ENCODE peak calls at places on chromosomes 16 and 17, in nine cellular contexts. One of them, this sample, is unnamed.

GRCh38 chr17:17505610-17506171 is 9.5 kb upstream of the RASD1 start:
- DNase-seq in EH: no peak
- DNase-seq in activated T-helper 1 cell treated with Interleukin-2 at 50 U/mL for 16 hours: no peak
- DNase-seq in RWPE1: no peak
- DNase-seq in psoas muscle: peak
- DNase-seq in skeletal muscle cell: no peak
- DNase-seq in T-helper 1 cell: no peak
- DNase-seq in NCI-H187: no peak
- DNase-seq in activated T-cell treated with anti-CD3 and anti-CD28 coated beads for 48 hours: no peak
- DNase-seq in this sample: no peak

GRCh38 chr17:35542990-35543389 is 5.5 kb upstream of the SLFN12L start:
- DNase-seq in EH: no peak
- DNase-seq in activated T-helper 1 cell treated with Interleukin-2 at 50 U/mL for 16 hours: no peak
- DNase-seq in RWPE1: no peak
- DNase-seq in psoas muscle: no peak
- DNase-seq in skeletal muscle cell: no peak
- DNase-seq in T-helper 1 cell: no peak
- DNase-seq in NCI-H187: no peak
- DNase-seq in activated T-cell treated with anti-CD3 and anti-CD28 coated beads for 48 hours: no peak
- DNase-seq in this sample: no peak

GRCh38 chr16:85204242-85205010 is 92.2 kb upstream of the CIBAR2 start:
- DNase-seq in EH: peak
- DNase-seq in activated T-helper 1 cell treated with Interleukin-2 at 50 U/mL for 16 hours: no peak
- DNase-seq in RWPE1: peak
- DNase-seq in psoas muscle: no peak
- DNase-seq in skeletal muscle cell: peak
- DNase-seq in T-helper 1 cell: no peak
- DNase-seq in NCI-H187: no peak
- DNase-seq in activated T-cell treated with anti-CD3 and anti-CD28 coated beads for 48 hours: no peak
- DNase-seq in this sample: no peak

GRCh38 chr16:68079616-68080344 is 5.4 kb upstream of the NFATC3 start:
- DNase-seq in EH: no peak
- DNase-seq in activated T-helper 1 cell treated with Interleukin-2 at 50 U/mL for 16 hours: peak
- DNase-seq in RWPE1: no peak
- DNase-seq in psoas muscle: peak
- DNase-seq in skeletal muscle cell: no peak
- DNase-seq in T-helper 1 cell: peak
- DNase-seq in NCI-H187: no peak
- DNase-seq in activated T-cell treated with anti-CD3 and anti-CD28 coated beads for 48 hours: peak
- DNase-seq in this sample: no peak

GRCh38 chr17:3915642-3916012 is 638 bp downstream of the P2RX1 start:
- DNase-seq in EH: no peak
- DNase-seq in activated T-helper 1 cell treated with Interleukin-2 at 50 U/mL for 16 hours: no peak
- DNase-seq in RWPE1: no peak
- DNase-seq in psoas muscle: no peak
- DNase-seq in skeletal muscle cell: no peak
- DNase-seq in T-helper 1 cell: no peak
- DNase-seq in NCI-H187: no peak
- DNase-seq in activated T-cell treated with anti-CD3 and anti-CD28 coated beads for 48 hours: no peak
- DNase-seq in this sample: peak

GRCh38 chr16:56191807-56192643 is 736 bp downstream of the GNAO1 start:
- DNase-seq in EH: no peak
- DNase-seq in activated T-helper 1 cell treated with Interleukin-2 at 50 U/mL for 16 hours: no peak
- DNase-seq in RWPE1: no peak
- DNase-seq in psoas muscle: no peak
- DNase-seq in skeletal muscle cell: no peak
- DNase-seq in T-helper 1 cell: no peak
- DNase-seq in NCI-H187: no peak
- DNase-seq in activated T-cell treated with anti-CD3 and anti-CD28 coated beads for 48 hours: no peak
- DNase-seq in this sample: no peak

GRCh38 chr16:739560-740458 is 988 bp downstream of the CIAO3 start:
- DNase-seq in EH: no peak
- DNase-seq in activated T-helper 1 cell treated with Interleukin-2 at 50 U/mL for 16 hours: no peak
- DNase-seq in RWPE1: no peak
- DNase-seq in psoas muscle: no peak
- DNase-seq in skeletal muscle cell: no peak
- DNase-seq in T-helper 1 cell: no peak
- DNase-seq in NCI-H187: no peak
- DNase-seq in activated T-cell treated with anti-CD3 and anti-CD28 coated beads for 48 hours: no peak
- DNase-seq in this sample: no peak

GRCh38 chr16:17469011-17469741 is 1.6 kb downstream of the XYLT1 start:
- DNase-seq in EH: peak
- DNase-seq in activated T-helper 1 cell treated with Interleukin-2 at 50 U/mL for 16 hours: no peak
- DNase-seq in RWPE1: no peak
- DNase-seq in psoas muscle: peak
- DNase-seq in skeletal muscle cell: peak
- DNase-seq in T-helper 1 cell: no peak
- DNase-seq in NCI-H187: no peak
- DNase-seq in activated T-cell treated with anti-CD3 and anti-CD28 coated beads for 48 hours: no peak
- DNase-seq in this sample: peak

GRCh38 chr17:57498443-57498842 is 242.1 kb downstream of the MSI2 start:
- DNase-seq in EH: no peak
- DNase-seq in activated T-helper 1 cell treated with Interleukin-2 at 50 U/mL for 16 hours: no peak
- DNase-seq in RWPE1: no peak
- DNase-seq in psoas muscle: no peak
- DNase-seq in skeletal muscle cell: no peak
- DNase-seq in T-helper 1 cell: no peak
- DNase-seq in NCI-H187: no peak
- DNase-seq in activated T-cell treated with anti-CD3 and anti-CD28 coated beads for 48 hours: no peak
- DNase-seq in this sample: no peak